ENCODE peak calls at places on chromosomes 3 and 15, in seven cellular contexts. E is NCI-H1092 treated with DMSO at 0.1 percent for 48 hours, Y is adrenal gland, D is GM06990, K is HCEC 1CT, B is fibroblast of lung, Z is NAMALWA. A is an unnamed sample.

GRCh38 chr3:64179249-64179648 is 46.0 kb downstream of the PRICKLE2 start:
- DNase-seq in Z (no peak), B (no peak), K (no peak), Y (no peak), D (no peak), E (peak; percentile 41), A (no peak)

GRCh38 chr3:37676885-37677284 is 184.8 kb upstream of the CTDSPL start:
- DNase-seq in B (no peak), Y (no peak), D (no peak), Z (no peak), K (no peak), E (no peak), A (no peak)

GRCh38 chr3:53498993-53499641 is 4.7 kb downstream of the CACNA1D start:
- DNase-seq in Z (no peak), Y (no peak), D (no peak), B (no peak), E (no peak), K (no peak), A (no peak)

GRCh38 chr3:78221796-78222195 is 1181.9 kb downstream of the ROBO2 start:
- DNase-seq in K (no peak), E (no peak), Y (no peak), D (no peak), Z (no peak), B (no peak), A (no peak)

GRCh38 chr3:44525060-44525459 is 29.9 kb upstream of the ZKSCAN7 start:
- DNase-seq in Y (no peak), E (no peak), D (no peak), K (no peak), B (no peak), Z (no peak), A (no peak)

GRCh38 chr3:105775368-105775767 is 93.4 kb downstream of the CBLB start:
- DNase-seq in B (no peak), D (no peak), Z (no peak), E (no peak), K (no peak), Y (no peak), A (no peak)

GRCh38 chr15:89761929-89762328 is 10.9 kb upstream of the MESP1 start:
- DNase-seq in E (no peak), D (no peak), Z (no peak), B (no peak), Y (no peak), K (no peak), A (no peak)

GRCh38 chr3:113423699-113424098 is 17.6 kb downstream of the CFAP44 start:
- DNase-seq in Y (no peak), E (no peak), Z (peak; percentile 45), K (no peak), B (peak; percentile 33), D (peak; percentile 20), A (no peak)

GRCh38 chr15:60370804-60371700 is 26.7 kb downstream of the ANXA2 start:
- DNase-seq in B (peak; percentile 97), D (no peak), E (peak; percentile 57), Z (no peak), K (peak; percentile 98), Y (peak; percentile 89), A (peak; percentile 61)

GRCh38 chr3:72746412-72747411 is 101.5 kb downstream of the SHQ1 start:
- DNase-seq in E (no peak), Y (no peak), Z (no peak), D (no peak), B (peak; percentile 8), K (no peak), A (no peak)

GRCh38 chr3:153052096-153052460 is 109.9 kb upstream of the RAP2B start:
- DNase-seq in D (no peak), K (peak; percentile 94), E (no peak), B (peak; percentile 90), Y (peak; percentile 28), Z (no peak), A (no peak)

GRCh38 chr3:39143051-39143885 is 10.1 kb downstream of the CSRNP1 start:
- DNase-seq in E (no peak), D (no peak), K (no peak), B (no peak), Y (no peak), Z (no peak), A (no peak)

GRCh38 chr15:60735559-60736047 is 256.7 kb upstream of the ICE2 start:
- DNase-seq in K (no peak), D (no peak), Z (no peak), Y (no peak), E (no peak), B (no peak), A (no peak)

GRCh38 chr3:133461291-133461690 is 61.4 kb downstream of the BFSP2 start:
- DNase-seq in B (no peak), D (no peak), Y (no peak), E (no peak), K (no peak), Z (no peak), A (no peak)

GRCh38 chr3:57911588-57911987 is 96.6 kb upstream of the FLNB start:
- DNase-seq in D (no peak), K (peak; percentile 52), Y (no peak), E (no peak), Z (no peak), B (peak; percentile 34), A (no peak)

GRCh38 chr3:44682182-44682896 is 30.1 kb upstream of the ZNF502 start:
- DNase-seq in E (no peak), B (no peak), K (peak; percentile 65), Y (no peak), D (no peak), Z (no peak), A (no peak)

GRCh38 chr15:82849556-82850241 is 40.3 kb downstream of the WHAMM start:
- DNase-seq in Z (peak; percentile 85), Y (peak; percentile 93), K (peak; percentile 83), E (peak; percentile 75), D (peak; percentile 34), B (peak; percentile 80), A (peak; percentile 59)

GRCh38 chr3:171116365-171116764 is 89.8 kb upstream of the SLC2A2 start:
- DNase-seq in K (peak; percentile 24), Z (no peak), Y (no peak), D (no peak), E (no peak), B (peak; percentile 22), A (no peak)

GRCh38 chr3:69119681-69120080 is 2.7 kb downstream of the LMOD3 start:
- DNase-seq in E (no peak), Z (no peak), Y (no peak), B (no peak), D (no peak), K (no peak), A (no peak)

GRCh38 chr3:42144209-42144608 is 53.1 kb downstream of the TRAK1 start:
- DNase-seq in K (no peak), D (no peak), E (no peak), Z (no peak), Y (no peak), B (no peak), A (no peak)

GRCh38 chr15:89221543-89221942 is at the start of gene RLBP1:
- DNase-seq in K (no peak), Z (no peak), E (no peak), D (no peak), Y (no peak), B (no peak), A (no peak)

GRCh38 chr3:179348325-179349013 is 960 bp downstream of the MFN1 start:
- DNase-seq in Z (peak; percentile 82), K (no peak), D (peak; percentile 65), B (no peak), Y (no peak), E (no peak), A (no peak)

GRCh38 chr3:172188511-172188910 is 149.1 kb downstream of the FNDC3B start:
- DNase-seq in Y (no peak), K (no peak), B (no peak), D (no peak), Z (no peak), E (no peak), A (no peak)

GRCh38 chr15:78625621-78626280 is 5.0 kb upstream of the CHRNA3 start:
- DNase-seq in Z (no peak), Y (no peak), B (no peak), K (no peak), D (no peak), E (no peak), A (peak; percentile 1)

GRCh38 chr3:183381673-183382072 is 46.7 kb downstream of the MCF2L2 start:
- DNase-seq in Z (peak; percentile 76), E (no peak), Y (no peak), D (no peak), K (no peak), B (no peak), A (no peak)

GRCh38 chr3:126573492-126574117 is 14.9 kb upstream of the C3orf22 start:
- DNase-seq in K (no peak), B (no peak), E (no peak), Z (no peak), Y (no peak), D (no peak), A (peak; percentile 7)

GRCh38 chr3:12974316-12974715 is 98.9 kb downstream of the IQSEC1 start:
- DNase-seq in B (no peak), E (no peak), K (no peak), D (no peak), Z (no peak), Y (no peak), A (no peak)

GRCh38 chr3:187292631-187293513 is 1.3 kb upstream of the MASP1 start:
- DNase-seq in B (no peak), E (no peak), D (no peak), Z (no peak), K (peak; percentile 16), Y (no peak), A (no peak)

GRCh38 chr3:112007641-112008040 is 8.9 kb downstream of the TAGLN3 start:
- DNase-seq in K (peak; percentile 28), D (no peak), Z (no peak), B (peak; percentile 54), Y (no peak), E (no peak), A (no peak)

GRCh38 chr3:159233734-159234133 is 431.9 kb downstream of the MFSD1 start:
- DNase-seq in E (no peak), Z (no peak), K (peak; percentile 36), Y (no peak), D (no peak), B (no peak), A (no peak)

GRCh38 chr3:61442696-61443095 is 118.7 kb upstream of the PTPRG start:
- DNase-seq in E (no peak), D (no peak), B (peak; percentile 34), Y (no peak), Z (no peak), K (peak; percentile 33), A (no peak)

GRCh38 chr3:99895706-99896441 is 78.2 kb downstream of the CMSS1 start:
- DNase-seq in E (no peak), D (no peak), B (peak; percentile 90), Z (no peak), K (peak; percentile 94), Y (no peak), A (peak; percentile 54)

GRCh38 chr3:148309390-148310035 is 388.2 kb upstream of the AGTR1 start:
- DNase-seq in D (no peak), B (peak; percentile 63), K (peak; percentile 38), Y (peak; percentile 50), E (no peak), Z (peak; percentile 62), A (no peak)

GRCh38 chr15:36335659-36336058 is 243.8 kb upstream of the CDIN1 start:
- DNase-seq in B (no peak), D (no peak), K (peak; percentile 25), E (no peak), Y (no peak), Z (no peak), A (no peak)

GRCh38 chr15:59456114-59456513 is 18.1 kb downstream of the FAM81A start:
- DNase-seq in D (no peak), Z (no peak), K (no peak), E (no peak), Y (no peak), B (no peak), A (peak; percentile 72)

A was measured in DMS153.